ENCODE peak calls at places on chromosomes 3 and 15, in ten cellular contexts. M, G, P, S, I, H, F, J, N and X are unnamed samples. For H3K36me3, the result is how much of the 10 kb centered on the place peaks cover.

GRCh38 chr3:23202203-23202920 is 765 bp upstream of the UBE2E2 start:
- DNase-seq in J (no peak), S (peak), G (peak), N (no peak), I (peak), M (no peak), P (peak), F (peak), H (peak), X (no peak)

GRCh38 chr3:139124197-139124596 is 79.5 kb upstream of the PRR23C start:
- DNase-seq in S (no peak), J (no peak), N (no peak), F (peak), G (no peak), H (no peak), I (no peak), P (no peak), M (no peak), X (no peak)

GRCh38 chr15:89321521-89322410 is 12.9 kb downstream of the POLG start:
- DNase-seq in F (no peak), M (no peak), J (peak), I (no peak), S (no peak), G (no peak), H (no peak), P (no peak), N (no peak), X (no peak)

GRCh38 chr3:111676177-111677021 is 81.3 kb upstream of the ZBED2 start:
- DNase-seq in H (no peak), N (no peak), P (peak), G (no peak), M (no peak), J (no peak), I (no peak), S (no peak), F (no peak), X (no peak)

GRCh38 chr3:54506603-54507002 is 384.3 kb downstream of the CACNA2D3 start:
- DNase-seq in G (no peak), J (no peak), H (no peak), I (no peak), P (no peak), F (peak), N (no peak), S (no peak), M (no peak), X (no peak)

GRCh38 chr15:70018646-70019600 is 78.8 kb downstream of the TLE3 start:
- DNase-seq in G (no peak), P (no peak), H (no peak), J (no peak), F (no peak), N (no peak), M (no peak), I (no peak), S (no peak), X (no peak)

GRCh38 chr3:175304437-175304836 is 445.3 kb downstream of the NAALADL2 start:
- DNase-seq in F (no peak), P (no peak), I (no peak), N (no peak), H (no peak), J (no peak), G (no peak), M (no peak), S (peak), X (no peak)

GRCh38 chr3:172104471-172105072 is 65.2 kb downstream of the FNDC3B start:
- DNase-seq in N (peak), P (peak), S (no peak), I (no peak), G (no peak), J (no peak), M (no peak), H (peak), F (no peak), X (peak)

GRCh38 chr3:116263842-116264545 is 181.3 kb downstream of the LSAMP start:
- DNase-seq in G (peak), H (no peak), P (no peak), N (no peak), J (no peak), F (no peak), I (no peak), S (no peak), M (no peak), X (no peak)

GRCh38 chr3:67578416-67578815 is 76.0 kb downstream of the SUCLG2 start:
- DNase-seq in H (no peak), I (no peak), S (no peak), F (peak), G (no peak), N (peak), J (no peak), P (no peak), M (no peak), X (peak)

GRCh38 chr3:82386656-82387055 is 625.2 kb upstream of the GBE1 start:
- DNase-seq in F (no peak), N (no peak), M (no peak), G (no peak), H (no peak), P (no peak), S (no peak), I (no peak), J (no peak), X (no peak)

GRCh38 chr3:134311265-134311664 is 60.6 kb upstream of the RYK start:
- DNase-seq in I (no peak), S (no peak), F (no peak), N (no peak), P (no peak), M (no peak), J (no peak), H (no peak), G (peak), X (no peak)

GRCh38 chr3:137763594-137763938 is 549 bp upstream of the SOX14 start:
- DNase-seq in G (no peak), P (no peak), J (no peak), N (no peak), I (no peak), M (no peak), S (no peak), H (no peak), F (no peak), X (peak)
- H3K4me3 ChIP-seq in G (no peak), P (no peak), J (peak), N (no peak), I (no peak), M (no peak), S (no peak), H (no peak), F (peak), X (peak)

DNA sequence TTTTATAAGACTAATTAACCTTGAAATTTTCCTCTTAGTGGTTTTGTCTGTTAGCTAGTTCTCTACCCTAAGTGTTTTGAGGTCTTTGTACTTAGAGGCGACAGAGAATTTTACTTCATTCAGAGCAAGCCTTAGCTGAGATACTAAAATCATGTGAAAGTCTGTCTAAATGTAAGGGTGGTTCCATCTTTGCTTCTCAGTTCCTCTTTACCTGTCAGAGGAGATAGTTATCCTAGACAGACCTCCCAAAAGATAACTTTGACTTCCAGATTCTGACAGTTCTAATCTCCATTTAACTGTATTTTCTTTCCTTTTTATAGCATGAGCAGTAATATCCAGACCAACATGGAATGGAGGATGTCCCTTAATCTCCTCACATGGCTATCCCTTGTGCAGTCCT is 34.7 kb downstream of the RNF111 start:
- DNase-seq in I (no peak), S (no peak), M (no peak), G (no peak), F (no peak), N (no peak), P (no peak), H (no peak), J (no peak), X (no peak)
- H3K36me3 ChIP-seq in I (under half), S (under half), M (under half), G (under half), F (under half), N (under half), P (under half), H (under half), J (under half), X (under half)

GRCh38 chr15:26892678-26893077 is 25.8 kb downstream of the GABRA5 start:
- DNase-seq in P (no peak), N (no peak), M (no peak), I (no peak), F (no peak), G (no peak), J (no peak), S (no peak), H (no peak), X (no peak)
- H3K4me3 ChIP-seq in P (no peak), N (peak), M (no peak), I (no peak), F (no peak), G (no peak), J (no peak), S (no peak), H (no peak), X (no peak)

GRCh38 chr15:74451861-74452835 is 8.8 kb downstream of the UBL7 start:
- DNase-seq in I (no peak), N (no peak), G (no peak), P (no peak), M (no peak), F (no peak), J (no peak), S (no peak), H (no peak), X (peak)

GRCh38 chr15:74445816-74446763 is 12.3 kb upstream of the SEMA7A start:
- DNase-seq in J (no peak), I (no peak), P (no peak), G (no peak), N (no peak), H (no peak), F (no peak), M (no peak), S (no peak), X (no peak)

GRCh38 chr15:74449066-74449465 is 11.9 kb downstream of the UBL7 start:
- DNase-seq in G (no peak), J (no peak), M (no peak), F (no peak), N (no peak), H (no peak), P (no peak), I (no peak), S (no peak), X (peak)

GRCh38 chr15:74451322-74451721 is 9.6 kb downstream of the UBL7 start:
- DNase-seq in J (no peak), M (no peak), I (no peak), H (no peak), N (no peak), S (no peak), F (no peak), G (no peak), P (no peak), X (peak)

DNA sequence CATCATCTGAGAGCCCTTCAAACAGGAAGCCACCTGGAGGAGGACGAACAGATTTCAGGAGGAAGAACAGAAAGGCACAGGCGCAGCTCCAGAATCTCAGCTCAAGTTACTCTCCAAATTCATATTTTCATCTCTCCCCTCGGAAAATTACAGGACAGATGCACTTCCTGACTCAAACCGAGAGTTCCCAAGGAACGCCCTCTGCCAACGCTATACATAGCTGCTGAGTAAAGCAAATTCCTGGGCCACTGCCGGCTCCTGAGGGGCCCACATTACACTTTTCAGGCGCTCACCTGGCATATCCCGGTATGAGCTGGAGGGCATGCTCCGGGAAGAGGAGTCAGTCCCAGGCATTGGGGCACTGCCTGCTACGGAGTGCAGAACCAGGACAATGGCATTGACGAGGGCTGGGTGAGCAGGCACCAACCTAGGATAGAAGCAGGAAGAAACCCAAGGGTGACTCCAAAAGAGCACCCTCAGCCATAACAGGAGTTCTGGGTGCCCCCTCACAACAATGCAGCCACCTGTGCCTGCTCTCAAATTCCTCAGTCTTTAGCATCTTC is 11.2 kb downstream of the UBL7 start:
- DNase-seq in M (no peak), H (no peak), N (no peak), J (no peak), I (no peak), S (no peak), G (no peak), F (no peak), P (no peak), X (peak)
- H3K36me3 ChIP-seq in M (half or more), H (half or more), N (under half), J (under half), I (half or more), S (half or more), G (half or more), F (half or more), P (under half), X (under half)

DNA sequence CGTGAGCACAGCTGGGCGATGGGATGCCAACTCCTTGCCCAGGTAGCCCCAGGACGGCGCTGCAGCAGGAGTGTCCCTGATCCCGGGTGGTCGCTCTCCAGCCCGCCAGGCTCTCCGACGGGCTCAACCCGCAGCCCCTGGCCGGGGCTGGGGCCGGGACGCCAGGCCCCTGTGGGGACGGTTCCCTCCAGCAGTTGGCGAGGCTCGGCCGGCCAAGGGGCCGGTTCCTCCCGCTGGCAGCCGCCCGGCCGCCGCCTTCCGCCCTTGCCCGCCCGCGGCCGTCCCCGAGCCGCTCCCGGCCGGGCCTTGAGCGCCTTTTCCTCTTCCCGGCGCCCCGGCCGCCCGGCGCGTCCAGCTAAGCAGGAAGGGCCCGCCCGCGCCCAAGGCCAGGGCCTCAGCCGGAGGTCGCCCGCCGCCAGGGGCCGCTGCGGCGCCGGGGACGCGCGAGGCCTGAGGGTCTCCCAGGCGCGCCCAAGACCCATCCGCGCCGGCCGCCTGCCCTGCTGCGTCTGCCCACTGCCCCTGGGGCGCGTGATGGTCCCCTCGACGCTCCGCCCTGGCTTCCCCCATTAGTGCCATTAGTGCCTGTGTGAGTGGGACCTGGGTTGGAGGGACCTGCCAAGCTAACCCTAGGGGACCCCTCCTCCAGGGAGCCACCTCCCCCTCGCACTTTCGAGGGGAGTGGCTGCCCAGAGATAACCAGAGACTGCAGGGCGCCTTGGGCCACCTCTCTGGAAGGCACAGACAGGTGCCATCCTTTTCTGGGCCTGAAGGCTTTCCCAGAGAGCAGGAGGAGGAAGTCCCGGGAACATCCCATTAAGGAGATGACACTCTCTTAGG is 106.4 kb downstream of the FBLN2 start:
- DNase-seq in J (no peak), P (no peak), S (no peak), I (no peak), N (peak), G (peak), F (no peak), M (no peak), H (peak), X (peak)
- H3K4me3 ChIP-seq in J (peak), P (no peak), S (no peak), I (peak), N (no peak), G (no peak), F (peak), M (peak), H (no peak), X (peak)

DNA sequence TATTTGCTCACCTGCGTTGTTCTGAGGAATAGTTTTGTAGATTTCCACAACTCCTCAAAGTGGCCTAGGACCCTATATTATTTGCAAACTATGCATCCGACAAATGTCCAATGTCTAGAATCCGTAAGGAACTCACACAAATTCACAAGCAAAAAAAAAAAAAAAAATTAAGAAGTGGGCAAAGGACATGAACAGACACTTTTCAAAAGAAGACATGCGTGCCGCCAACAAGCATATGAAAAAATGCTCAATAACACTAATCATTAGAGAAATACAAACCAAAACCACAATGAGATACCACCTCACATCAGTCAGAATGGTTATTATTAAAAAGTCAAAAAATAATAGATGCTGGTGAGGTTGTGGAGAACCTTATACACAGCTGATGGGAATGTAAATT is 398.5 kb upstream of the PROK2 start:
- DNase-seq in S (no peak), I (no peak), F (no peak), P (no peak), G (no peak), N (no peak), M (no peak), J (no peak), H (no peak), X (no peak)
- H3K36me3 ChIP-seq in S (under half), I (under half), F (under half), P (under half), G (under half), N (under half), M (under half), J (under half), H (under half), X (under half)

GRCh38 chr3:31947671-31948091 is 33.4 kb downstream of the OSBPL10 start:
- DNase-seq in H (no peak), G (no peak), S (no peak), N (no peak), J (no peak), I (no peak), P (peak), F (peak), M (no peak), X (no peak)

GRCh38 chr3:31948255-31948654 is 32.8 kb downstream of the OSBPL10 start:
- DNase-seq in N (no peak), F (peak), H (no peak), P (no peak), M (no peak), J (no peak), S (no peak), G (no peak), I (no peak), X (no peak)

GRCh38 chr3:31945738-31946052 is 35.4 kb downstream of the OSBPL10 start:
- DNase-seq in N (no peak), M (no peak), I (no peak), P (no peak), G (peak), H (no peak), F (no peak), J (no peak), S (peak), X (no peak)

GRCh38 chr3:31943041-31943440 is 38.0 kb downstream of the OSBPL10 start:
- DNase-seq in S (no peak), M (no peak), P (peak), F (no peak), G (no peak), H (no peak), I (no peak), N (no peak), J (no peak), X (no peak)

GRCh38 chr3:31946484-31947081 is 34.5 kb downstream of the OSBPL10 start:
- DNase-seq in I (no peak), G (no peak), F (peak), J (peak), P (peak), H (no peak), N (no peak), M (no peak), S (no peak), X (no peak)
- H3K4me3 ChIP-seq in I (no peak), G (no peak), F (no peak), J (no peak), P (no peak), H (no peak), N (no peak), M (no peak), S (no peak), X (no peak)

DNA sequence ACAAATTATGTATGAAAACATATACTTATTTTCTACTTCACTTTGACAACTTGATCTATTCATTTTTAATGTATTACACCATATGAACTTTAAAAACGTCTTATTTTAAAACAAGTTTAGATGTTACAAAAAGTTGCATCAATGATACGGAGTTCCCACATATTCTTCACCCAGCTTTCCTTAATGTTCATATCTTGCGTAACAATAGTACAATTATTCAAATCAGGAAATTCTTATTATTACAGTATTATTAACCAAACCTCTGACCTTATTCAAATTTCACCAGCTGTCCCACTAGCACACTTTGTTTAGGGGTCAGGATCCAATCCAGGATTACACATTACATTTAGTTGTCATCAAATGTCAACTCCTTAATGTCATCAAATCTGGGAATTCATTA is 12.9 kb upstream of the XRN1 start:
- DNase-seq in H (no peak), P (no peak), F (no peak), I (no peak), M (no peak), J (no peak), N (no peak), S (no peak), G (no peak), X (no peak)
- H3K36me3 ChIP-seq in H (under half), P (under half), F (under half), I (under half), M (under half), J (under half), N (under half), S (half or more), G (under half), X (under half)